ENCODE peak calls at places on chromosomes 7 and 10, in nine cellular contexts. L is NCI-H2171 treated with DMSO at 0.1 percent for 48 hours; Q is NCI-H2081 treated with DMSO at 0.1 percent for 48 hours; H is occipital lobe; W is foreskin fibroblast; S is mucosa of descending colon; D is central memory CD4-positive, alpha-beta T cell; J is substantia nigra; R is NCI-H1092 treated with DMSO at 0.1 percent for 48 hours. C is an unnamed sample.
A peak's percentile ranks its signal among the peaks of the same experiment; 100 is the strongest.

GRCh38 chr10:111756541-111757061 is 427.0 kb downstream of the GPAM start:
- DNase-seq in L (peak; percentile 1), W (peak; percentile 56), R (no peak), H (no peak), J (peak; percentile 44), D (no peak), Q (no peak), S (no peak), C (peak; percentile 21)

GRCh38 chr7:117134885-117135552 is 181.7 kb downstream of the ST7 start:
- DNase-seq in L (no peak), W (no peak), D (no peak), S (no peak), Q (no peak), R (no peak), J (no peak), H (no peak), C (no peak)

GRCh38 chr7:41316410-41316809 is 386.5 kb downstream of the INHBA start:
- DNase-seq in L (no peak), R (no peak), J (no peak), S (peak; percentile 34), D (no peak), Q (no peak), W (peak; percentile 21), H (no peak), C (no peak)

GRCh38 chr10:5563991-5564536 is 39.3 kb downstream of the CALML3 start:
- DNase-seq in H (no peak), L (no peak), Q (no peak), J (no peak), W (peak; percentile 67), S (no peak), D (peak; percentile 62), R (no peak), C (no peak)

GRCh38 chr10:73096452-73097304 is at the start of gene P4HA1:
- DNase-seq in D (peak; percentile 95), Q (peak; percentile 68), J (peak; percentile 99), W (peak; percentile 99), R (peak; percentile 95), S (peak; percentile 99), H (peak; percentile 99), L (peak; percentile 87), C (peak; percentile 96)

GRCh38 chr10:126908729-126909526 is 3.7 kb downstream of the DOCK1 start:
- DNase-seq in R (no peak), L (no peak), Q (no peak), S (no peak), D (no peak), W (peak; percentile 19), J (no peak), H (no peak), C (no peak)

GRCh38 chr10:125562737-125563136 is 120.2 kb downstream of the TEX36 start:
- DNase-seq in R (no peak), H (no peak), Q (no peak), D (no peak), L (no peak), J (no peak), S (no peak), W (no peak), C (no peak)

GRCh38 chr10:4315529-4315928 is 510.5 kb upstream of the AKR1E2 start:
- DNase-seq in S (no peak), Q (no peak), D (no peak), J (no peak), W (peak; percentile 81), L (no peak), R (no peak), H (no peak), C (no peak)

GRCh38 chr10:114881462-114881861 is 56.5 kb upstream of the TRUB1 start:
- DNase-seq in Q (no peak), S (no peak), L (no peak), J (no peak), R (no peak), H (no peak), W (no peak), D (no peak), C (no peak)

GRCh38 chr7:137501561-137501960 is 158.0 kb upstream of the PTN start:
- DNase-seq in D (no peak), W (peak; percentile 86), L (peak; percentile 5), S (no peak), R (no peak), Q (no peak), H (no peak), J (no peak), C (no peak)

GRCh38 chr10:79243211-79244067 is 103.8 kb upstream of the PPIF start:
- DNase-seq in L (peak; percentile 50), J (peak; percentile 68), S (peak; percentile 57), H (peak; percentile 62), Q (no peak), W (peak; percentile 66), R (peak; percentile 57), D (peak; percentile 51), C (peak; percentile 73)

GRCh38 chr7:2066251-2066919 is 166.4 kb downstream of the MAD1L1 start:
- DNase-seq in S (no peak), D (peak; percentile 35), L (no peak), H (no peak), R (no peak), Q (no peak), J (no peak), W (peak; percentile 44), C (no peak)